ENCODE peak calls at places on chromosomes 12 and 14, in seven cellular contexts. One of them, this sample, is unnamed.

GRCh38 chr14:77186911-77187648 is 5.5 kb downstream of the TMEM63C start:
- DNase-seq in mesendoderm: peak; percentile 71
- DNase-seq in H1: no peak
- DNase-seq in mesenchymal stem cell: no peak
- DNase-seq in neuronal stem cell: peak; percentile 27
- DNase-seq in trophoblast cell: no peak
- DNase-seq in H9: no peak
- DNase-seq in this sample: peak; percentile 26

GRCh38 chr14:75825147-75825592 is 156.6 kb downstream of the TGFB3 start:
- DNase-seq in H9: no peak
- DNase-seq in H1: no peak
- DNase-seq in mesendoderm: no peak
- DNase-seq in neuronal stem cell: no peak
- DNase-seq in mesenchymal stem cell: peak; percentile 80
- DNase-seq in trophoblast cell: no peak
- DNase-seq in this sample: no peak

GRCh38 chr14:105165761-105166485 is 2.7 kb downstream of the JAG2 start:
- DNase-seq in mesendoderm: no peak
- DNase-seq in mesenchymal stem cell: no peak
- DNase-seq in H9: no peak
- DNase-seq in neuronal stem cell: no peak
- DNase-seq in H1: no peak
- DNase-seq in trophoblast cell: no peak
- DNase-seq in this sample: no peak

GRCh38 chr12:50732591-50732990 is 31.3 kb upstream of the ATF1 start:
- DNase-seq in H9: no peak
- DNase-seq in trophoblast cell: peak; percentile 65
- DNase-seq in mesenchymal stem cell: peak; percentile 93
- DNase-seq in H1: no peak
- DNase-seq in neuronal stem cell: no peak
- DNase-seq in mesendoderm: no peak
- DNase-seq in this sample: peak; percentile 97

GRCh38 chr12:89752331-89752730 is 43.7 kb upstream of the ATP2B1 start:
- DNase-seq in trophoblast cell: no peak
- DNase-seq in mesenchymal stem cell: no peak
- DNase-seq in H9: no peak
- DNase-seq in H1: no peak
- DNase-seq in neuronal stem cell: no peak
- DNase-seq in mesendoderm: no peak
- DNase-seq in this sample: no peak

GRCh38 chr14:34650786-34651584 is 21.0 kb upstream of the SNX6 start:
- DNase-seq in mesendoderm: peak; percentile 82
- DNase-seq in mesenchymal stem cell: peak; percentile 99
- DNase-seq in H1: no peak
- DNase-seq in trophoblast cell: peak; percentile 91
- DNase-seq in H9: no peak
- DNase-seq in neuronal stem cell: no peak
- DNase-seq in this sample: peak; percentile 100

GRCh38 chr12:123807670-123808069 is 45.6 kb downstream of the DNAH10 start:
- DNase-seq in H9: no peak
- DNase-seq in mesenchymal stem cell: no peak
- DNase-seq in neuronal stem cell: no peak
- DNase-seq in H1: no peak
- DNase-seq in mesendoderm: peak; percentile 18
- DNase-seq in trophoblast cell: no peak
- DNase-seq in this sample: no peak

GRCh38 chr14:47149326-47149725 is 497.7 kb upstream of the RPL10L start:
- DNase-seq in trophoblast cell: peak; percentile 42
- DNase-seq in mesenchymal stem cell: peak; percentile 8
- DNase-seq in H1: no peak
- DNase-seq in mesendoderm: no peak
- DNase-seq in H9: no peak
- DNase-seq in neuronal stem cell: no peak
- DNase-seq in this sample: no peak

GRCh38 chr12:65602579-65603295 is 221.5 kb upstream of the HMGA2 start:
- DNase-seq in H9: peak; percentile 79
- DNase-seq in neuronal stem cell: peak; percentile 51
- DNase-seq in mesendoderm: peak; percentile 92
- DNase-seq in mesenchymal stem cell: peak; percentile 94
- DNase-seq in H1: peak; percentile 39
- DNase-seq in trophoblast cell: peak; percentile 81
- DNase-seq in this sample: peak; percentile 97

GRCh38 chr12:122988612-122989442 is 8.3 kb downstream of the ARL6IP4 start:
- DNase-seq in H9: no peak
- DNase-seq in mesenchymal stem cell: no peak
- DNase-seq in H1: no peak
- DNase-seq in mesendoderm: peak; percentile 25
- DNase-seq in trophoblast cell: no peak
- DNase-seq in neuronal stem cell: no peak
- DNase-seq in this sample: no peak

GRCh38 chr12:123801573-123802178 is 39.6 kb downstream of the DNAH10 start:
- DNase-seq in mesendoderm: peak; percentile 17
- DNase-seq in mesenchymal stem cell: peak; percentile 27
- DNase-seq in trophoblast cell: peak; percentile 49
- DNase-seq in H1: no peak
- DNase-seq in H9: no peak
- DNase-seq in neuronal stem cell: no peak
- DNase-seq in this sample: peak; percentile 53

GRCh38 chr12:52243264-52243773 is 10.3 kb downstream of the KRT7 start:
- DNase-seq in trophoblast cell: peak; percentile 48
- DNase-seq in mesenchymal stem cell: peak; percentile 28
- DNase-seq in H1: no peak
- DNase-seq in neuronal stem cell: no peak
- DNase-seq in H9: no peak
- DNase-seq in mesendoderm: no peak
- DNase-seq in this sample: peak; percentile 28

GRCh38 chr12:86196465-86196864 is 59.7 kb downstream of the MGAT4C start:
- DNase-seq in trophoblast cell: no peak
- DNase-seq in mesenchymal stem cell: no peak
- DNase-seq in H9: no peak
- DNase-seq in neuronal stem cell: no peak
- DNase-seq in mesendoderm: no peak
- DNase-seq in H1: no peak
- DNase-seq in this sample: no peak

DNA sequence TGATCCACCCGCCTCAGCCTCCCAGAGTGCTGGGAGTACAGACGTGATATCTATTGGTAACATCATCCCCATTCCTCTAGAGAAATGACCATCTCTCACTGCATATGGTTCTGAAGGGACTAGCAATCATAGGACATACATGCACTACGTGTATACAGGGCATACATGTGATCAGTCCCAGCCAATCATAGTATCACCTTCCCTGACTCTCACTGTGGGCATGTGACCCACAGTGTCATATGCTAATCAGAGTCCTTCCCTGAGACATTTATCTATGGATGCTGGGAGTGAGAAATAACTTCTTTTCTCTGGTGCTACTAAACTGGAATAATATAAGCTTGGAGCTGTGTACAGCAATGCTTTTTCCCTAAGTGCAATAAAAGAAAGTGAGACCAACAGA is 12.1 kb upstream of the FBXW8 start:
- DNase-seq in H1: no peak
- DNase-seq in trophoblast cell: no peak
- DNase-seq in neuronal stem cell: no peak
- DNase-seq in mesendoderm: no peak
- DNase-seq in H9: no peak
- DNase-seq in mesenchymal stem cell: no peak
- DNase-seq in this sample: no peak
- H4K8ac ChIP-seq in H1: no peak overlapping the region
- H4K8ac ChIP-seq in trophoblast cell: no peak overlapping the region
- H4K8ac ChIP-seq in neuronal stem cell: no peak overlapping the region
- H4K8ac ChIP-seq in mesendoderm: no peak overlapping the region
- H4K8ac ChIP-seq in H9: no peak overlapping the region
- H4K8ac ChIP-seq in mesenchymal stem cell: no peak overlapping the region
- H4K8ac ChIP-seq in this sample: no peak overlapping the region

GRCh38 chr12:30462249-30462648 is 233.4 kb downstream of the IPO8 start:
- DNase-seq in neuronal stem cell: no peak
- DNase-seq in H9: no peak
- DNase-seq in mesenchymal stem cell: no peak
- DNase-seq in mesendoderm: peak; percentile 84
- DNase-seq in H1: no peak
- DNase-seq in trophoblast cell: no peak
- DNase-seq in this sample: no peak

GRCh38 chr12:30463636-30464035 is 232.0 kb downstream of the IPO8 start:
- DNase-seq in neuronal stem cell: no peak
- DNase-seq in H1: no peak
- DNase-seq in mesenchymal stem cell: no peak
- DNase-seq in mesendoderm: no peak
- DNase-seq in H9: no peak
- DNase-seq in trophoblast cell: no peak
- DNase-seq in this sample: no peak

GRCh38 chr12:30457621-30458289 is 237.9 kb downstream of the IPO8 start:
- DNase-seq in mesenchymal stem cell: peak; percentile 97
- DNase-seq in mesendoderm: peak; percentile 76
- DNase-seq in H9: no peak
- DNase-seq in neuronal stem cell: no peak
- DNase-seq in trophoblast cell: peak; percentile 30
- DNase-seq in H1: no peak
- DNase-seq in this sample: peak; percentile 64

GRCh38 chr12:30461011-30461670 is 234.5 kb downstream of the IPO8 start:
- DNase-seq in H9: no peak
- DNase-seq in trophoblast cell: no peak
- DNase-seq in H1: no peak
- DNase-seq in neuronal stem cell: no peak
- DNase-seq in mesendoderm: no peak
- DNase-seq in mesenchymal stem cell: no peak
- DNase-seq in this sample: no peak

GRCh38 chr12:30458453-30458852 is 237.2 kb downstream of the IPO8 start:
- DNase-seq in neuronal stem cell: no peak
- DNase-seq in H1: no peak
- DNase-seq in H9: no peak
- DNase-seq in trophoblast cell: no peak
- DNase-seq in mesendoderm: no peak
- DNase-seq in mesenchymal stem cell: no peak
- DNase-seq in this sample: no peak
- H4K8ac ChIP-seq in neuronal stem cell: no peak overlapping the region
- H4K8ac ChIP-seq in H1: no peak overlapping the region
- H4K8ac ChIP-seq in H9: no peak overlapping the region
- H4K8ac ChIP-seq in trophoblast cell: no peak overlapping the region
- H4K8ac ChIP-seq in mesendoderm: no peak overlapping the region
- H4K8ac ChIP-seq in mesenchymal stem cell: no peak overlapping the region
- H4K8ac ChIP-seq in this sample: no peak overlapping the region

GRCh38 chr12:104499207-104499606 is 42.5 kb downstream of the CHST11 start:
- DNase-seq in trophoblast cell: no peak
- DNase-seq in mesenchymal stem cell: no peak
- DNase-seq in neuronal stem cell: no peak
- DNase-seq in H1: no peak
- DNase-seq in H9: no peak
- DNase-seq in mesendoderm: no peak
- DNase-seq in this sample: no peak
- H4K8ac ChIP-seq in trophoblast cell: no peak overlapping the region
- H4K8ac ChIP-seq in mesenchymal stem cell: no peak overlapping the region
- H4K8ac ChIP-seq in neuronal stem cell: no peak overlapping the region
- H4K8ac ChIP-seq in H1: no peak overlapping the region
- H4K8ac ChIP-seq in H9: no peak overlapping the region
- H4K8ac ChIP-seq in mesendoderm: no peak overlapping the region
- H4K8ac ChIP-seq in this sample: no peak overlapping the region

DNA sequence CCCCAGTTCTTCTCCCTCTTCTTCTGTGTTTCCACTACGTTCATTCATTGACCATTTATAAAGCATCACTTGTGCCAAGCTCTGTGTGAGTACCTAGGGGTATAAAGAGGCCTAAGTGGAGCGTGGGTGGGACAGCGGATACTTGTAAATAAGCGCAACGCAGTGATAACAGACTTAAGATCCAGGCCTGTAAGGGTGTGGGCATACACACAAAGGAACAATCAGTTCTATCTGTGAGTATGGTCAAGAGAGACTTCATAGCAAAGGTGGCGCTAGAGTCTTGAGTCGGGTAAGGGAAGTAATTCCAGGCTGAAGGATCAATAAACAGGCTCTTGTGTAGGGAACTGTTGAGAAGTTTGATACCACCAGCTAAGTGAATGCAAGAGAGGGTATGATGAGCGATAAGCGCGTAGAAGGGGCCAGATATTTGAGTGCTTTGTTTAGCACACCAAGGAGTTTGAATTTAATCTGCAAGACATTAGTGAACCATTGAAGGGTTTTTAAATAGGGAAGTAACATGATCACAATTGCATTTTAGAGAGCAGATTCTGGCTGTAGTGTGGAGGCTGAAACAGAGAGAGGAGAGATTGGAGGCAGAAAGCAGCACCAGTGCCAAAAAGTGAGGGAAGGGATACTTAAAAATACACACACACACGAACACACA is 1.0 kb upstream of the GXYLT1 start:
- DNase-seq in H9: peak; percentile 50
- DNase-seq in trophoblast cell: no peak
- DNase-seq in mesendoderm: peak; percentile 80
- DNase-seq in H1: no peak
- DNase-seq in neuronal stem cell: peak; percentile 36
- DNase-seq in mesenchymal stem cell: peak; percentile 11
- DNase-seq in this sample: peak; percentile 2
- H4K8ac ChIP-seq in H9: no peak overlapping the region
- H4K8ac ChIP-seq in trophoblast cell: peak overlapping the region; percentile 25
- H4K8ac ChIP-seq in mesendoderm: no peak overlapping the region
- H4K8ac ChIP-seq in H1: no peak overlapping the region
- H4K8ac ChIP-seq in neuronal stem cell: no peak overlapping the region
- H4K8ac ChIP-seq in mesenchymal stem cell: peak overlapping the region; percentile 29
- H4K8ac ChIP-seq in this sample: peak overlapping the region; percentile 76

GRCh38 chr14:94031161-94031875 is 5.2 kb downstream of the OTUB2 start:
- DNase-seq in trophoblast cell: peak; percentile 87
- DNase-seq in H9: no peak
- DNase-seq in neuronal stem cell: no peak
- DNase-seq in mesenchymal stem cell: no peak
- DNase-seq in mesendoderm: no peak
- DNase-seq in H1: no peak
- DNase-seq in this sample: no peak
- H4K8ac ChIP-seq in trophoblast cell: no peak overlapping the region
- H4K8ac ChIP-seq in H9: no peak overlapping the region
- H4K8ac ChIP-seq in neuronal stem cell: no peak overlapping the region
- H4K8ac ChIP-seq in mesenchymal stem cell: no peak overlapping the region
- H4K8ac ChIP-seq in mesendoderm: no peak overlapping the region
- H4K8ac ChIP-seq in H1: no peak overlapping the region
- H4K8ac ChIP-seq in this sample: no peak overlapping the region

DNA sequence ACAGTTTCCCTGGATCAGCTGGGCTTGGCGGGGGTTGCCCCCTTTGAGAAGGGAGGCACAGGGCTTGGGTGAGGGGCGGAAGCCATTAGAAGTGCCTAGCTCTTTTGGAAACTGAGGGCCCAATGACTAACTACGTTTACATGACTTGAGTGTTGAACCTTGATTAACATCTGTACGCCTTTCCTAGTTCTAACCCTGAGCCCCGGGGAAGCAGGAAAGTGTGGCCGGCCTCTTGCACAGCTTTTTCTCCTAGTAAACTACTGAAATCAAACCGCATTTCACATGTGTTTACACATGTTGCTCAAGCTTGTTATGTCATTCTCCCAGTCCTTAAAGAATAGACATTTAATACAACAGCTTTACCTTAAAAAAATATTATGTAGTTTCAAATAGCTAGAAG is 1356.4 kb upstream of the TMEM132C start:
- DNase-seq in H1: no peak
- DNase-seq in H9: no peak
- DNase-seq in mesendoderm: no peak
- DNase-seq in neuronal stem cell: no peak
- DNase-seq in mesenchymal stem cell: no peak
- DNase-seq in trophoblast cell: no peak
- DNase-seq in this sample: no peak
- H4K8ac ChIP-seq in H1: no peak overlapping the region
- H4K8ac ChIP-seq in H9: no peak overlapping the region
- H4K8ac ChIP-seq in mesendoderm: no peak overlapping the region
- H4K8ac ChIP-seq in neuronal stem cell: no peak overlapping the region
- H4K8ac ChIP-seq in mesenchymal stem cell: no peak overlapping the region
- H4K8ac ChIP-seq in trophoblast cell: no peak overlapping the region
- H4K8ac ChIP-seq in this sample: no peak overlapping the region

GRCh38 chr14:88592016-88592415 is 29.2 kb downstream of the ZC3H14 start:
- DNase-seq in H9: no peak
- DNase-seq in neuronal stem cell: no peak
- DNase-seq in H1: no peak
- DNase-seq in mesendoderm: no peak
- DNase-seq in trophoblast cell: no peak
- DNase-seq in mesenchymal stem cell: no peak
- DNase-seq in this sample: peak; percentile 64
- H4K8ac ChIP-seq in H9: no peak overlapping the region
- H4K8ac ChIP-seq in neuronal stem cell: no peak overlapping the region
- H4K8ac ChIP-seq in H1: no peak overlapping the region
- H4K8ac ChIP-seq in mesendoderm: no peak overlapping the region
- H4K8ac ChIP-seq in trophoblast cell: no peak overlapping the region
- H4K8ac ChIP-seq in mesenchymal stem cell: no peak overlapping the region
- H4K8ac ChIP-seq in this sample: no peak overlapping the region